ENCODE peak calls at places on chromosomes 11 and 22, in seven cellular contexts. N is NCI-H510A treated with DMSO at 0.1 percent for 48 hours, Z is GM20000, W is GM03348, V is RCC 7860, T is NCI-H2081, X is skeletal muscle cell. O is an unnamed sample.

GRCh38 chr11:46075168-46075567 is 46.1 kb downstream of the PHF21A start:
- DNase-seq in T (no peak), X (peak; percentile 41), N (no peak), W (no peak), Z (no peak), V (no peak), O (no peak)

GRCh38 chr11:118243993-118244762 is 8.0 kb downstream of the MPZL3 start:
- DNase-seq in W (no peak), X (no peak), T (no peak), Z (no peak), N (no peak), V (no peak), O (no peak)

GRCh38 chr11:87878373-87878779 is 296.9 kb downstream of the RAB38 start:
- DNase-seq in Z (peak; percentile 2), T (peak; percentile 52), N (peak; percentile 24), W (peak; percentile 37), V (no peak), X (peak; percentile 25), O (no peak)

GRCh38 chr11:87405843-87406242 is 368.1 kb downstream of the TMEM135 start:
- DNase-seq in T (no peak), V (no peak), Z (no peak), W (no peak), N (no peak), X (peak; percentile 26), O (no peak)

GRCh38 chr11:65316311-65316978 is 1.8 kb downstream of the CDC42EP2 start:
- DNase-seq in N (no peak), W (peak; percentile 87), T (no peak), X (peak; percentile 98), V (no peak), Z (no peak), O (no peak)

GRCh38 chr11:75113049-75113448 is 16.4 kb upstream of the OR2AT4 start:
- DNase-seq in Z (no peak), N (no peak), T (no peak), X (no peak), W (no peak), V (no peak), O (no peak)

GRCh38 chr11:32884770-32885384 is 7.7 kb upstream of the QSER1 start:
- DNase-seq in N (no peak), T (no peak), Z (no peak), W (peak; percentile 21), X (no peak), V (no peak), O (no peak)

GRCh38 chr11:71385091-71385490 is 63.1 kb downstream of the DHCR7 start:
- DNase-seq in T (no peak), Z (no peak), V (no peak), N (no peak), W (no peak), X (no peak), O (no peak)

GRCh38 chr11:64723117-64723906 is at the start of gene NRXN2:
- DNase-seq in N (peak; percentile 69), T (peak; percentile 79), W (peak; percentile 97), Z (peak; percentile 98), V (peak; percentile 44), X (no peak), O (peak; percentile 90)

GRCh38 chr22:39299829-39300178 is 19.6 kb downstream of the RPL3 start:
- DNase-seq in N (no peak), V (no peak), W (no peak), Z (peak; percentile 64), X (no peak), T (no peak), O (no peak)

GRCh38 chr22:20887375-20887774 is 28.6 kb downstream of the SNAP29 start:
- DNase-seq in W (no peak), V (no peak), N (no peak), X (no peak), T (no peak), Z (no peak), O (no peak)

GRCh38 chr11:85826096-85826855 is 15.3 kb upstream of the SYTL2 start:
- DNase-seq in X (no peak), V (no peak), W (peak; percentile 70), N (no peak), T (no peak), Z (peak; percentile 31), O (no peak)

GRCh38 chr11:73995247-73995646 is 12.6 kb upstream of the UCP2 start:
- DNase-seq in V (no peak), Z (peak; percentile 43), W (no peak), N (peak; percentile 41), X (no peak), T (no peak), O (no peak)

O was measured in activated T-helper 1 cell treated with anti-CD3 and anti-CD28 coated beads, Interleukin-12 subunit alpha, Interleukin-12 subunit beta, Interleukin-2, Interleukin-4 antibody, amounts not matched to agents 30 ng/mL and 10 ng/mL and 1 ng/mL, durations not matched to agents 14 hours and 24 hours and 36 hours.